ENCODE peak calls at places on chromosomes 4 and X, in five cellular contexts. One of them, this sample, is unnamed.

GRCh38 chrX:83469551-83469950 is 38.5 kb upstream of the POU3F4 start:
- DNase-seq in skeletal muscle cell: no peak
- DNase-seq in WERI-Rb-1: peak
- DNase-seq in mucosa of descending colon: peak
- DNase-seq in BE2C: no peak
- DNase-seq in this sample: peak

GRCh38 chr4:185307136-185307950 is 88.4 kb downstream of the LRP2BP start:
- DNase-seq in skeletal muscle cell: no peak
- DNase-seq in WERI-Rb-1: no peak
- DNase-seq in mucosa of descending colon: no peak
- DNase-seq in BE2C: no peak
- DNase-seq in this sample: no peak

GRCh38 chr4:165810726-165811125 is 62.3 kb upstream of the TLL1 start:
- DNase-seq in skeletal muscle cell: peak
- DNase-seq in WERI-Rb-1: no peak
- DNase-seq in mucosa of descending colon: no peak
- DNase-seq in BE2C: no peak
- DNase-seq in this sample: no peak

GRCh38 chr4:151260526-151260925 is 16.4 kb upstream of the PRSS48 start:
- DNase-seq in skeletal muscle cell: no peak
- DNase-seq in WERI-Rb-1: no peak
- DNase-seq in mucosa of descending colon: no peak
- DNase-seq in BE2C: no peak
- DNase-seq in this sample: no peak

GRCh38 chr4:30525662-30526061 is 194.5 kb upstream of the PCDH7 start:
- DNase-seq in skeletal muscle cell: no peak
- DNase-seq in WERI-Rb-1: no peak
- DNase-seq in mucosa of descending colon: no peak
- DNase-seq in BE2C: no peak
- DNase-seq in this sample: no peak

GRCh38 chr4:85028910-85029309 is 62.4 kb upstream of the WDFY3 start:
- DNase-seq in skeletal muscle cell: peak
- DNase-seq in WERI-Rb-1: no peak
- DNase-seq in mucosa of descending colon: no peak
- DNase-seq in BE2C: peak
- DNase-seq in this sample: no peak

GRCh38 chr4:52987401-52988056 is 125.4 kb downstream of the RASL11B start:
- DNase-seq in skeletal muscle cell: no peak
- DNase-seq in WERI-Rb-1: no peak
- DNase-seq in mucosa of descending colon: no peak
- DNase-seq in BE2C: no peak
- DNase-seq in this sample: no peak

GRCh38 chr4:16846520-16847117 is 51.8 kb downstream of the LDB2 start:
- DNase-seq in skeletal muscle cell: no peak
- DNase-seq in WERI-Rb-1: no peak
- DNase-seq in mucosa of descending colon: no peak
- DNase-seq in BE2C: no peak
- DNase-seq in this sample: no peak

GRCh38 chr4:157196050-157196449 is 24.5 kb upstream of the GRIA2 start:
- DNase-seq in skeletal muscle cell: no peak
- DNase-seq in WERI-Rb-1: no peak
- DNase-seq in mucosa of descending colon: no peak
- DNase-seq in BE2C: no peak
- DNase-seq in this sample: no peak

GRCh38 chr4:100041646-100042045 is 91.6 kb upstream of the H2AZ1 start:
- DNase-seq in skeletal muscle cell: no peak
- DNase-seq in WERI-Rb-1: no peak
- DNase-seq in mucosa of descending colon: no peak
- DNase-seq in BE2C: no peak
- DNase-seq in this sample: no peak

GRCh38 chrX:16722481-16722880 is 3.1 kb downstream of the SYAP1 start:
- DNase-seq in skeletal muscle cell: no peak
- DNase-seq in WERI-Rb-1: no peak
- DNase-seq in mucosa of descending colon: no peak
- DNase-seq in BE2C: no peak
- DNase-seq in this sample: no peak

GRCh38 chr4:172851534-172851933 is 317.1 kb upstream of the GALNT7 start:
- DNase-seq in skeletal muscle cell: no peak
- DNase-seq in WERI-Rb-1: no peak
- DNase-seq in mucosa of descending colon: no peak
- DNase-seq in BE2C: no peak
- DNase-seq in this sample: no peak

GRCh38 chr4:74969507-74970474 is 36.9 kb downstream of the PARM1 start:
- DNase-seq in skeletal muscle cell: no peak
- DNase-seq in WERI-Rb-1: no peak
- DNase-seq in mucosa of descending colon: no peak
- DNase-seq in BE2C: peak
- DNase-seq in this sample: no peak

GRCh38 chr4:139655116-139655515 is 10.5 kb upstream of the MGST2 start:
- DNase-seq in skeletal muscle cell: no peak
- DNase-seq in WERI-Rb-1: peak
- DNase-seq in mucosa of descending colon: no peak
- DNase-seq in BE2C: peak
- DNase-seq in this sample: peak

GRCh38 chr4:150581611-150582010 is 340 bp upstream of the MAB21L2 start:
- DNase-seq in skeletal muscle cell: peak
- DNase-seq in WERI-Rb-1: no peak
- DNase-seq in mucosa of descending colon: peak
- DNase-seq in BE2C: peak
- DNase-seq in this sample: no peak

GRCh38 chr4:4575284-4576211 is 33.7 kb upstream of the STX18 start:
- DNase-seq in skeletal muscle cell: no peak
- DNase-seq in WERI-Rb-1: peak
- DNase-seq in mucosa of descending colon: peak
- DNase-seq in BE2C: peak
- DNase-seq in this sample: no peak

GRCh38 chr4:148435654-148436406 is 6.4 kb downstream of the NR3C2 start:
- DNase-seq in skeletal muscle cell: no peak
- DNase-seq in WERI-Rb-1: no peak
- DNase-seq in mucosa of descending colon: peak
- DNase-seq in BE2C: no peak
- DNase-seq in this sample: no peak

GRCh38 chr4:148426643-148427042 is 15.6 kb downstream of the NR3C2 start:
- DNase-seq in skeletal muscle cell: no peak
- DNase-seq in WERI-Rb-1: no peak
- DNase-seq in mucosa of descending colon: no peak
- DNase-seq in BE2C: no peak
- DNase-seq in this sample: no peak

GRCh38 chr4:148434075-148434773 is 8.0 kb downstream of the NR3C2 start:
- DNase-seq in skeletal muscle cell: no peak
- DNase-seq in WERI-Rb-1: no peak
- DNase-seq in mucosa of descending colon: no peak
- DNase-seq in BE2C: no peak
- DNase-seq in this sample: no peak

GRCh38 chr4:148431401-148431800 is 10.8 kb downstream of the NR3C2 start:
- DNase-seq in skeletal muscle cell: no peak
- DNase-seq in WERI-Rb-1: no peak
- DNase-seq in mucosa of descending colon: peak
- DNase-seq in BE2C: no peak
- DNase-seq in this sample: peak

GRCh38 chr4:148430847-148431246 is 11.4 kb downstream of the NR3C2 start:
- DNase-seq in skeletal muscle cell: no peak
- DNase-seq in WERI-Rb-1: no peak
- DNase-seq in mucosa of descending colon: peak
- DNase-seq in BE2C: no peak
- DNase-seq in this sample: no peak
- H3K4me3 ChIP-seq in skeletal muscle cell: no peak
- H3K4me3 ChIP-seq in WERI-Rb-1: no peak
- H3K4me3 ChIP-seq in mucosa of descending colon: no peak
- H3K4me3 ChIP-seq in BE2C: no peak
- H3K4me3 ChIP-seq in this sample: no peak

GRCh38 chrX:43882294-43882681 is at the start of gene MAOB:
- DNase-seq in skeletal muscle cell: no peak
- DNase-seq in WERI-Rb-1: peak
- DNase-seq in mucosa of descending colon: peak
- DNase-seq in BE2C: no peak
- DNase-seq in this sample: peak
- H3K4me3 ChIP-seq in skeletal muscle cell: peak
- H3K4me3 ChIP-seq in WERI-Rb-1: peak
- H3K4me3 ChIP-seq in mucosa of descending colon: no peak
- H3K4me3 ChIP-seq in BE2C: no peak
- H3K4me3 ChIP-seq in this sample: peak

GRCh38 chr4:133152330-133152791 is 3.3 kb downstream of the PCDH10 start:
- DNase-seq in skeletal muscle cell: no peak
- DNase-seq in WERI-Rb-1: no peak
- DNase-seq in mucosa of descending colon: no peak
- DNase-seq in BE2C: peak
- DNase-seq in this sample: no peak

GRCh38 chr4:133151301-133151680 is 2.2 kb downstream of the PCDH10 start:
- DNase-seq in skeletal muscle cell: no peak
- DNase-seq in WERI-Rb-1: peak
- DNase-seq in mucosa of descending colon: no peak
- DNase-seq in BE2C: peak
- DNase-seq in this sample: no peak

GRCh38 chr4:133152801-133153526 is 3.9 kb downstream of the PCDH10 start:
- DNase-seq in skeletal muscle cell: no peak
- DNase-seq in WERI-Rb-1: no peak
- DNase-seq in mucosa of descending colon: no peak
- DNase-seq in BE2C: peak
- DNase-seq in this sample: no peak

GRCh38 chr4:133150643-133151300 is 1.7 kb downstream of the PCDH10 start:
- DNase-seq in skeletal muscle cell: no peak
- DNase-seq in WERI-Rb-1: peak
- DNase-seq in mucosa of descending colon: no peak
- DNase-seq in BE2C: peak
- DNase-seq in this sample: no peak

DNA sequence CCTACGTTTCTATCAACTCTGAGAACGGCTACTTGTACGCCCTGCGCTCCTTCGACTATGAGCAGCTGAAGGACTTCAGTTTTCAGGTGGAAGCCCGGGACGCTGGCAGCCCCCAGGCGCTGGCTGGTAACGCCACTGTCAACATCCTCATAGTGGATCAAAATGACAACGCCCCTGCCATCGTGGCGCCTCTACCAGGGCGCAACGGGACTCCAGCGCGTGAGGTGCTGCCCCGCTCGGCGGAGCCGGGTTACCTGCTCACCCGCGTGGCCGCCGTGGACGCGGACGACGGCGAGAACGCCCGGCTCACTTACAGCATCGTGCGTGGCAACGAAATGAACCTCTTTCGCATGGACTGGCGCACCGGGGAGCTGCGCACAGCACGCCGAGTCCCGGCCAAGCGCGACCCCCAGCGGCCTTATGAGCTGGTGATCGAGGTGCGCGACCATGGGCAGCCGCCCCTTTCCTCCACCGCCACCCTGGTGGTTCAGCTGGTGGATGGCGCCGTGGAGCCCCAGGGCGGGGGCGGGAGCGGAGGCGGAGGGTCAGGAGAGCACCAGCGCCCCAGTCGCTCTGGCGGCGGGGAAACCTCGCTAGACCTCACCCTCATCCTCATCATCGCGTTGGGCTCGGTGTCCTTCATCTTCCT is 2.7 kb downstream of the PCDH10 start:
- DNase-seq in skeletal muscle cell: no peak
- DNase-seq in WERI-Rb-1: peak
- DNase-seq in mucosa of descending colon: no peak
- DNase-seq in BE2C: peak
- DNase-seq in this sample: no peak
- H3K4me3 ChIP-seq in skeletal muscle cell: peak
- H3K4me3 ChIP-seq in WERI-Rb-1: peak
- H3K4me3 ChIP-seq in mucosa of descending colon: no peak
- H3K4me3 ChIP-seq in BE2C: peak
- H3K4me3 ChIP-seq in this sample: no peak

DNA sequence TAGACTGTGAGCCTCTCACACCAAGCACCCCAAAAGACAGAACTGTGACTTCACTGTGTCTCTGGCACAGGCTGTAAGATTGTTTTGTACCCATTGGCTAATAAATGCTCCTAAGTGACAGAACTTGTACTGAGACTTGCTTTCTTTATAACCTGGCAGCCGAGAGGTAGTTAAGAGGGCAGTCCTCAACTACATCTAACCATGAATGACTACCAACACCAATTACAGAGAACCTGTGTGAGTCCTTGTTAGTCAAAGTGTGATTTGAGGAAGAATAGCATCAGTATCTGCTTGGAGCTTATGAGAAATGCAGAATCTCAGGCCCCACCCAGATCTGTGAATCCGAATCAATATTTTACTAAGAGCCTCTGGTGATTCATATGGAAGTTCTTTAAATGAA is 154.0 kb upstream of the FTHL17 start:
- DNase-seq in skeletal muscle cell: no peak
- DNase-seq in WERI-Rb-1: no peak
- DNase-seq in mucosa of descending colon: no peak
- DNase-seq in BE2C: no peak
- DNase-seq in this sample: no peak
- H3K4me3 ChIP-seq in skeletal muscle cell: no peak
- H3K4me3 ChIP-seq in WERI-Rb-1: no peak
- H3K4me3 ChIP-seq in mucosa of descending colon: no peak
- H3K4me3 ChIP-seq in BE2C: no peak
- H3K4me3 ChIP-seq in this sample: no peak

DNA sequence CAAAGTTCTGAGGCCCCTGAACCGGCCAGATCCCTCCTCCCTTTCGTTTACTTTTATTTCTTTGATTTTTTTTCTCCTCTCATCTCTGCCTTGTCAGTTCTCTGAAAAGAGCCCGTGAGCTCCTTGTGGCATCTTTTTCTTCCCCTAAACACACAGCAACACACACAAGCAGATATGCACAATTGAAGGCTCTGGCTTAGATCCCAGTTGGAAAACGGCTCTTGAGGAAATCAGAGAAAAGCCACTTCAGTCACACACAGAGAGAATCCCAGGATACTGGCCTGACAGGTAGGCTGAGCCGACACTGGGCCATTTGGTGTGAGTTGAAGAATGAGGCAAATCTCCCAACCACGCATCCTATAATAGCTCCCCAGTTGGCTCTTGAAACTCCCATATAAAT is 12.9 kb downstream of the DIPK2B start:
- DNase-seq in skeletal muscle cell: no peak
- DNase-seq in WERI-Rb-1: no peak
- DNase-seq in mucosa of descending colon: no peak
- DNase-seq in BE2C: no peak
- DNase-seq in this sample: no peak
- H3K4me3 ChIP-seq in skeletal muscle cell: peak
- H3K4me3 ChIP-seq in WERI-Rb-1: no peak
- H3K4me3 ChIP-seq in mucosa of descending colon: no peak
- H3K4me3 ChIP-seq in BE2C: peak
- H3K4me3 ChIP-seq in this sample: no peak

This sample was measured in HepG2.